ENCODE peak calls at places on chromosomes 7 and 10, in five cellular contexts. Q is A549, U is IMR-90, F is uterus, J is body of pancreas. Y is an unnamed sample. For H3K4me1, the result is how much of the 10 kb centered on the place peaks cover.

GRCh38 chr10:71335173-71335572 is 16.1 kb downstream of the SLC29A3 start:
- DNase-seq in F (no peak), Q (no peak), J (no peak), U (no peak), Y (no peak)

GRCh38 chr10:24834869-24835268 is 111.2 kb upstream of the ARHGAP21 start:
- DNase-seq in U (no peak), Q (no peak), F (no peak), J (no peak), Y (no peak)

GRCh38 chr7:151876112-151876898 is 610 bp downstream of the PRKAG2 start:
- DNase-seq in F (peak), Q (peak), U (no peak), J (peak), Y (peak)

GRCh38 chr7:8295638-8296361 is 33.8 kb upstream of the ICA1 start:
- DNase-seq in Q (peak), J (peak), U (peak), F (no peak), Y (no peak)

GRCh38 chr7:977326-978048 is 2.1 kb upstream of the COX19 start:
- DNase-seq in Q (peak), F (no peak), J (peak), U (peak), Y (no peak)

GRCh38 chr10:120221873-120222485 is 235.0 kb upstream of the PLPP4 start:
- DNase-seq in J (peak), U (no peak), Q (peak), F (no peak), Y (no peak)

GRCh38 chr7:20030417-20030816 is 186.8 kb downstream of the MACC1 start:
- DNase-seq in Q (no peak), U (no peak), F (no peak), J (no peak), Y (no peak)

GRCh38 chr7:2616973-2617709 is 14.6 kb upstream of the TTYH3 start:
- DNase-seq in U (no peak), Q (no peak), F (no peak), J (no peak), Y (no peak)

GRCh38 chr10:7818295-7819125 is at the start of gene TAF3:
- DNase-seq in Q (peak), J (peak), U (peak), F (peak), Y (peak)

GRCh38 chr10:48289652-48290238 is 15.2 kb upstream of the FRMPD2 start:
- DNase-seq in J (peak), U (peak), Q (peak), F (peak), Y (no peak)

GRCh38 chr10:3852147-3852904 is 67.3 kb upstream of the KLF6 start:
- DNase-seq in J (peak), Q (peak), F (peak), U (peak), Y (peak)

GRCh38 chr7:100827330-100828226 is at the start of gene EPHB4:
- DNase-seq in Q (peak), J (peak), F (peak), U (peak), Y (peak)

GRCh38 chr10:102009801-102010425 is 46.1 kb downstream of the ARMH3 start:
- DNase-seq in Q (peak), F (peak), J (peak), U (peak), Y (no peak)

GRCh38 chr7:32447218-32447617 is 43.0 kb downstream of the LSM5 start:
- DNase-seq in U (no peak), F (no peak), Q (no peak), J (no peak), Y (no peak)

GRCh38 chr7:130921391-130922180 is 187.6 kb upstream of the KLF14 start:
- DNase-seq in U (peak), J (peak), F (no peak), Q (no peak), Y (peak)
- TF ChIP-seq POLR2A in U (peak), J (peak), F (peak), Q (no peak), Y (no peak)

DNA sequence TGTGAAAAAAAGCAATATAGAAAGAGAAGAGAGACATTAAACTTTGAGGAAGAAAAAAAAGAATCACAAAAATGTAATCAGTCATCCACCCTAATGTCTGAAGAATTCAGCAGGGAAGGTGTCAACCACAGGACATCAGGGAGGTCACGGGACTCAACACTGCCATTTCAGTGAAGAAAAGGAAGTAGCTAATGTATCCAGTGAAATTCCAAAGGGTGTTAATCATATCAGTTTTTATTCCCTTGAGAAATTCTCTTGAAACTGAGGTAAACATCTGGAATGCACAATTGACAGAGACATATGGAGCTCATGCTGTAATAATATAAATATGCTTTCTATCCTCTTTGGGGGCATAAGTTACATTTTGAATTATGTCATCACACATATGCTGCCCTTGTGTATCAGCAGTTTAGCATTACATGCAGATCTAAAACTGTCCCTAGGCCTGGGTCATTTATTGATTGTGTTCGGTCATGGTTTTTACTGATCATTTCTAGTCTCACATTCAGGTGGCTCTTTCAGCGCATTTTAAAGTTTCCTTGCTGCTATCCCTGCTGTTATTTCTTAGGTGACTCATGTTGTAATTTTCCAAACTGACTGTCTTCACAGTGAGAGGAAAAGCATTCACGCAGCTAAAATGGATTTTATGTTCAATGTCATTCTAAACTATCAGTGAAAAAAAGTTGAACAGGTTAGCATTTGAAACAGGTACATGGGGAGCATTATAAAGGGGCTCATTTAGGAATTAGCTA is 273.9 kb downstream of the TSPAN12 start:
- DNase-seq in Q (no peak), J (no peak), U (peak), F (no peak), Y (no peak)
- H3K4me1 ChIP-seq in Q (under half), J (under half), U (under half), F (under half), Y (under half)

DNA sequence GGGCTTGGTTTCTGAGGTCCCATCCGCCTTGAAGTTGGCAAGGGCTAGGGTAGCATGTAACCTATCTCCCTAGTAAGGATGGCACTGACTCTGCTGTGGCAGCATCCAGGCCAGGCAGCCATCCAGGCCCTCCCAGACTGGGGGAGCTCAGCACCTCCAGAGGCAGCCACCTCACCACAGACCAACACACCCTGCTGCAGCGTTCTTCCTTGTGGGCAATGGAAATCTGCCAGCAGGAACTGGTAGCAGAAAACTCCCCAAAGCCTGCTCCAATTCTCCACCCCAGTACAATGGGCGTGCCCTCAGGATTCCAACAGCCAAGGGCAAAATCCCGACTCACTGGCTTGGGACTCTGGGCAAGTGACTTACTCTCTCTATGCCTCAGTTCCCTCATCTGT is 27.5 kb downstream of the DLG5 start:
- DNase-seq in J (peak), Q (no peak), F (no peak), U (peak), Y (no peak)
- TF ChIP-seq POLR2A in J (no peak), Q (no peak), F (no peak), U (no peak), Y (no peak)

DNA sequence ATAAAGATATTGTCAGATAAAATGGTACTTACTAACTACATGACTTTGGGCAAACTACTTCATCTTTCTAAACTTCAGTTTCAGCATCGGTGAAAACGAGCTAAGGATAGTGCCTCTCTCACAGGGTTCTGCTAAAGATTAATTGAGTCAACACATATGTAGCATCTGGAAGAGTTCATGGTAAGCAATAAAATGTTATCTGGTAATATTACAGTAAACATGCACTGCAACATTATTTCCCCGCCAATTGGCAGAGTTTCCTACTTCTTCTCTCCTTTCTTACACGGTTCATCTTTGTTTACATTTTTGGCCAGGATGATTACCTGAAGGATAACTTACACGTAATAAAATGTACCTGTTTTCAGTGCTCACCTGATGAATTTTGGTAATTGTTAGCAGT is 202.3 kb upstream of the CHRM2 start:
- DNase-seq in U (no peak), J (no peak), Q (no peak), F (no peak), Y (no peak)
- H3K4me1 ChIP-seq in U (under half), J (under half), Q (under half), F (under half), Y (under half)

GRCh38 chr7:94679341-94679740 is 23.4 kb upstream of the SGCE start:
- DNase-seq in Q (no peak), J (no peak), F (no peak), U (peak), Y (no peak)
- TF ChIP-seq POLR2A in Q (no peak), J (no peak), F (no peak), U (no peak), Y (no peak)

Y was measured in ovary.